ENCODE peak calls at places on chromosome X, in five cellular contexts. L is GM23338; W is PC-3; C is upper lobe of left lung; D is CD4-positive, alpha-beta T cell. N is an unnamed sample.

GRCh38 chrX:154531626-154532025 is 15.0 kb downstream of the G6PD start:
- DNase-seq in L (no peak), D (no peak), C (no peak), W (no peak), N (no peak)

GRCh38 chrX:37553476-37553875 is 18.0 kb upstream of the LANCL3 start:
- DNase-seq in L (no peak), D (no peak), W (no peak), C (no peak), N (no peak)

GRCh38 chrX:37060999-37061398 is 52.8 kb downstream of the FAM47C start:
- DNase-seq in W (peak; percentile 72), D (no peak), L (peak; percentile 52), C (no peak), N (peak; percentile 10)

GRCh38 chrX:112470551-112470950 is 209.2 kb downstream of the LHFPL1 start:
- DNase-seq in D (no peak), L (peak; percentile 8), C (no peak), W (no peak), N (no peak)

GRCh38 chrX:110418857-110419249 is 60.2 kb downstream of the RTL9 start:
- DNase-seq in L (no peak), W (peak; percentile 41), C (peak; percentile 30), D (no peak), N (no peak)

GRCh38 chrX:102964941-102965340 is 27.9 kb downstream of the RAB40AL start:
- DNase-seq in W (no peak), C (no peak), D (no peak), L (no peak), N (no peak)

GRCh38 chrX:17242470-17242869 is 132.5 kb upstream of the NHS start:
- DNase-seq in L (peak; percentile 62), C (no peak), W (peak; percentile 78), D (peak; percentile 5), N (peak; percentile 12)

GRCh38 chrX:108297290-108297689 is 140.9 kb downstream of the COL4A6 start:
- DNase-seq in C (no peak), L (no peak), D (no peak), W (peak; percentile 16), N (no peak)

GRCh38 chrX:78945186-78945912 is at the start of gene P2RY10:
- DNase-seq in W (no peak), C (no peak), D (peak; percentile 25), L (no peak), N (no peak)

GRCh38 chrX:37926700-37927099 is 79.3 kb upstream of the DYNLT3 start:
- DNase-seq in L (peak; percentile 47), D (no peak), W (peak; percentile 69), C (no peak), N (no peak)

GRCh38 chrX:65598559-65599147 is 64.1 kb upstream of the LAS1L start:
- DNase-seq in D (no peak), W (no peak), C (no peak), L (no peak), N (no peak)

GRCh38 chrX:56797966-56798711 is 69.1 kb downstream of the NBDY start:
- DNase-seq in L (no peak), W (no peak), D (no peak), C (peak; percentile 40), N (peak; percentile 17)

GRCh38 chrX:56397636-56398035 is 165.5 kb downstream of the KLF8 start:
- DNase-seq in C (no peak), D (no peak), L (no peak), W (no peak), N (peak; percentile 49)

GRCh38 chrX:129768186-129768585 is 11.6 kb upstream of the SASH3 start:
- DNase-seq in D (no peak), L (no peak), C (no peak), W (no peak), N (no peak)

GRCh38 chrX:134244043-134244442 is 7.1 kb downstream of the CCDC160 start:
- DNase-seq in C (no peak), W (peak; percentile 81), L (no peak), D (no peak), N (no peak)

GRCh38 chrX:133698298-133698697 is 283.0 kb upstream of the GPC4 start:
- DNase-seq in D (no peak), C (no peak), L (peak; percentile 29), W (peak; percentile 60), N (no peak)

GRCh38 chrX:39645059-39645895 is 452.5 kb downstream of the BCOR start:
- DNase-seq in W (peak; percentile 32), L (no peak), C (no peak), D (no peak), N (no peak)

GRCh38 chrX:70166601-70167590 is 10.4 kb upstream of the DGAT2L6 start:
- DNase-seq in C (no peak), D (no peak), L (no peak), W (peak; percentile 59), N (no peak)

GRCh38 chrX:136851526-136851925 is 29.0 kb downstream of the RBMX start:
- DNase-seq in C (no peak), W (no peak), D (no peak), L (no peak), N (no peak)

GRCh38 chrX:48090123-48090522 is 18.7 kb upstream of the ZNF630 start:
- DNase-seq in L (no peak), D (no peak), W (peak; percentile 88), C (no peak), N (no peak)

GRCh38 chrX:40145670-40146470 is 48.1 kb upstream of the BCOR start:
- DNase-seq in D (no peak), W (no peak), C (no peak), L (no peak), N (peak; percentile 26)

GRCh38 chrX:104842646-104843045 is 276.6 kb downstream of the IL1RAPL2 start:
- DNase-seq in W (no peak), L (no peak), C (no peak), D (no peak), N (no peak)

GRCh38 chrX:19046343-19047215 is 62.7 kb upstream of the PHKA2 start:
- DNase-seq in C (no peak), W (peak; percentile 89), D (no peak), L (no peak), N (no peak)

DNA sequence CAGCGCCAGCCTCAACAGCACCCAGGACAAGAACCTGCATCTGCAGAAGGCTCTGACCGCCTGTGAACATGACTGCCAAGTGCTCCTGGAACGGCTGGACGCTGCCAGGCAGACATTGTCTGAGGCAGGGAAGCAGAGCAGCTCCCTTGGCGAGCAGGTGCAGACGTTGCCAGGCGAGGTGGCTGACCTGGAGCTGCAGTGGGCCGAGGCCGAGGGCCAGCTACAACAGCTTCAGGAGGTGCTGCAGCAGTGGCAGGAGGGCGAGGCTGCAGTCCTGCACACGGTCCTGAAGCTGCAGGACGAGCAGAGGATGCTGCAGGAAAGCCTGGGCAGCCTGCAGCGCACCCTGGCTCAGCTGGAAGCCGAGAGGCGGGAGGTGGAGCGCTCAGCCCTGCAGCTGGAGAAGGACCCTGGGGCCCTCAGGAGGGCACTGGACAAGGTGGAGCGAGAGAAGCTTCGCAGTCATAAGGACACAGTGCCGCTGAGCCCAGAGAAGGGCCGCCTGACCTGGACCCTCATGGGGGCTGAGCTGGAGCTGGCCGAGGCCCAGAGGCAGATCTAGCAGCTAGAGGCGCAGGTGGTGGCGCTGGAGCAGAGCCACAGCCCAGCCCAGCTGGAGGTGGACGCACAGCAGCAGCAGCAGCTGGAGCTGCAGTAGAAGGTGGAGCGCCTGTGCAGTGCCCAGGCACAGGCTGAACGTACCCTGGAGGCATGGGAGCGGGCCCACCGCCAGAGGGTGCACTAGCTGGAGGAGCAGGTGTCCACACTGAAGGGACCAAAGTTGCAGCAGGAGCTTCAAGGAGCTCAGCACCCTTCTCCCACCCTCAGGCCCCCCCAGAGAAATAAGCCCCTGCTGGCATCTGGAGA is 16.4 kb downstream of the SMIM10L2A start:
- DNase-seq in W (peak; percentile 5), L (peak; percentile 38), C (no peak), D (no peak), N (no peak)
- TF ChIP-seq CTCF in W (peak; percentile 16), L (peak; percentile 25), C (no peak), D (no peak), N (no peak)

DNA sequence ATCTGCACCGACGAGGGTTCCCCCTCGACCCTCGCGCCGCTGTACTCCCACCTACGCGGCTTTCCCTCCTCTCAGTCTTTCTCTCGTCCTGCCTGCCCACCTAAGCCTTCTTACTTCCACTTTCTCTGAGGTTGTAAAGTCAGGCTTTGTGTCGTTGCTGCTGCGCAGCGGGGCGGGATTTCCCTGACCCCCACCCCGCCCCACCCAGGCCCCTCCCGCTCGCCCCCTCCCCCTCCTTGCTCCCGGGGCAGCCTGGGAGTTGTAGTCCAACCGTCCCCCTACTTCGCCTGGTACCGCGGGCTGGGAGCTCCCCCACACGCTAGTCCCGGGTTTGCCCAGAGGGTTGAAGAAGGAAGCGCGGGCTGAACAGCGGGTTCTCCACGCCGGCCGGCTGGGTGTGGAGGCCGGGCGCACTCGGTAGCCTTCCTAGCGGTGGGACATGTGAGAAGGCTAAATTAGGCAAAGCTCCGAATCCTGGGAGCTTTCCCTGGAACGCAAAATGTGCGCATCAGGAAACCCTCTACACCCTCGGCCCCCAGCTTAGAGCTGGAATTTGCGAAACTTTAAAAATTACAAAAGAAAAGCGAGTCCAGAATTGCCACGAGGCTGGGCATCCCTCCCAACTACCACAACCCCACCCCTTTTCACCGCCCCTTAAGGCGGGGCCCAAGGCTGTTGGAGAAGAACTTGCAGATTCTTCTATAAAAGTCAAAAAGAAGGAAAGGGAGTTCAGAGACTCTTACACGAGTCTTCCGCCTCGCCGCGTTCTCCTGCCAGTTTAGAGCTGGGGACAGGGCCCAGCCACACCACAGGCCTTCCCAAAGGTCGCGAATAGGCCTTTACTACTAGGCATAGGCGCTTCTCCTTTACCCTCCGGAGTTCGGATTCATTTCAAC is at the start of gene ATP11C:
- DNase-seq in D (peak; percentile 69), W (peak; percentile 80), C (peak; percentile 80), L (peak; percentile 78), N (peak; percentile 85)
- TF ChIP-seq CTCF in D (no peak), W (no peak), C (no peak), L (no peak), N (peak; percentile 29)

DNA sequence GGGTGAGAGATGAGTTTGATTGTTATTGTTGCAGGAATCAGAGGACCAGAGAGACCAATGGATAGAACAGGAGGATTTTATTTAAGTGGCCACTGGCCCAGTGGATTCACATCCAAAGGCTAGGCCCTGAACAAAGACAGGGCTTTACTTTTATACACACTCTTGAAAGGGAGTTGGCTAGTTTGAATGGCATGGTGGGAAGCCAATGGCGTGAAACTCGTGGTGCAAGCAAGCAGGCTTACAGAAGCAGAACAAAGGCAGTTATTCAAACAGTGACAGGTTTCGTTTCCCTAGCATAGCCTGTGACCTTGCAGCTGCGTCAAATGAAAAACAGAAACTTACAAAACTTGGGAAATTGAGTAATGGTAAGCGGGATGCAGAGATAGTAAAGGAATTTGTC is 110.2 kb upstream of the PRDX4 start:
- DNase-seq in L (no peak), D (no peak), C (no peak), W (no peak), N (no peak)
- TF ChIP-seq CTCF in L (no peak), D (no peak), C (no peak), W (no peak), N (no peak)

GRCh38 chrX:12693754-12694153 is 97.5 kb upstream of the PRPS2 start:
- DNase-seq in L (no peak), C (no peak), W (no peak), D (no peak), N (no peak)
- TF ChIP-seq CTCF in L (no peak), C (no peak), W (no peak), D (no peak), N (no peak)

DNA sequence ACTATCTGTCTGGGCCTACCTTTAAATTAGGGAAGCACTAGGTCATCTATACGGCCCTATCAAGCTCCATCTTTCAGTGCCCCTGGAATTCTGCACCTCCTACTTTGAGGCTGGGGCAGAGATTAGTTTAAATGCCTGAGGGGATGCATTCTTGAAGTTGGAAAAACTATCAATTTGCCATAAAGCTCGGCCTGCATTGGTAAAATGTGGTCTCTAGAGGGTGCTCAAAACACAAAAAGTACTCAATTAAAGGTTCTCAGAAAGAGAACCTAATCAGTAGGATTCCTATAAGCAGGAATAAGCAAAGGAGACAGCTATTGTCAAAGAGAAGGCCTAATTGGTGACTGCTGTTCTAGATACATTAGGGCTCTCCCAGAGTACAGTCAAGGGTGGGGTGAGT is 111.7 kb downstream of the AMER1 start:
- DNase-seq in C (no peak), W (peak; percentile 39), L (peak; percentile 67), D (no peak), N (no peak)
- TF ChIP-seq CTCF in C (peak; percentile 11), W (peak; percentile 53), L (peak; percentile 45), D (no peak), N (peak; percentile 56)